ENCODE peak calls at places on chromosomes 1 and 21, in seven cellular contexts. L, K, U, B, Z, F and D are unnamed samples.

GRCh38 chr1:76705560-76705959 is 161.7 kb upstream of the ST6GALNAC5 start:
- ATAC-seq in L (no peak), K (no peak), U (no peak), B (no peak), Z (no peak), F (no peak), D (no peak)

GRCh38 chr1:5597991-5598823 is 394.0 kb downstream of the NPHP4 start:
- ATAC-seq in L (no peak), K (peak), U (peak), B (no peak), Z (no peak), F (no peak), D (no peak)

GRCh38 chr1:155219592-155220031 is 11.1 kb downstream of the MTX1 start:
- ATAC-seq in L (peak), K (no peak), U (peak), B (peak), Z (peak), F (peak), D (peak)

GRCh38 chr1:26949266-26949925 is 10.9 kb downstream of the KDF1 start:
- ATAC-seq in L (no peak), K (peak), U (peak), B (no peak), Z (peak), F (no peak), D (no peak)

GRCh38 chr1:61238371-61238689 is 156.0 kb downstream of the NFIA start:
- ATAC-seq in L (no peak), K (no peak), U (peak), B (no peak), Z (no peak), F (no peak), D (no peak)

GRCh38 chr1:59204001-59204400 is 92.9 kb upstream of the FGGY start:
- ATAC-seq in L (no peak), K (peak), U (peak), B (no peak), Z (no peak), F (no peak), D (no peak)

GRCh38 chr1:96416690-96417444 is 304.7 kb upstream of the PTBP2 start:
- ATAC-seq in L (no peak), K (no peak), U (no peak), B (no peak), Z (peak), F (no peak), D (no peak)

GRCh38 chr1:3244539-3245315 is 175.7 kb downstream of the PRDM16 start:
- ATAC-seq in L (no peak), K (no peak), U (no peak), B (no peak), Z (no peak), F (no peak), D (no peak)

GRCh38 chr1:33878392-33878791 is 14.5 kb downstream of the HMGB4 start:
- ATAC-seq in L (no peak), K (no peak), U (no peak), B (no peak), Z (no peak), F (no peak), D (no peak)

GRCh38 chr1:58157281-58157680 is 389.2 kb downstream of the OMA1 start:
- ATAC-seq in L (no peak), K (no peak), U (no peak), B (no peak), Z (no peak), F (no peak), D (no peak)

GRCh38 chr1:44220755-44221154 is 7.5 kb downstream of the DMAP1 start:
- ATAC-seq in L (no peak), K (no peak), U (no peak), B (no peak), Z (no peak), F (no peak), D (no peak)

GRCh38 chr1:154575951-154576566 is 8.5 kb downstream of the CHRNB2 start:
- ATAC-seq in L (no peak), K (no peak), U (no peak), B (no peak), Z (no peak), F (no peak), D (no peak)

GRCh38 chr1:210293191-210293607 is 35.5 kb upstream of the HHAT start:
- ATAC-seq in L (no peak), K (peak), U (peak), B (no peak), Z (peak), F (no peak), D (no peak)

GRCh38 chr1:211632808-211633522 is 42.5 kb downstream of the NEK2 start:
- ATAC-seq in L (peak), K (peak), U (peak), B (no peak), Z (peak), F (no peak), D (peak)

GRCh38 chr1:236534164-236534651 is 10.4 kb downstream of the LGALS8 start:
- ATAC-seq in L (peak), K (no peak), U (no peak), B (peak), Z (peak), F (peak), D (peak)

GRCh38 chr1:8580566-8580965 is 236.9 kb downstream of the RERE start:
- ATAC-seq in L (no peak), K (peak), U (peak), B (no peak), Z (no peak), F (no peak), D (no peak)

GRCh38 chr1:164765993-164766720 is 207.2 kb downstream of the PBX1 start:
- ATAC-seq in L (no peak), K (no peak), U (no peak), B (no peak), Z (peak), F (no peak), D (no peak)

GRCh38 chr21:27582246-27582945 is 615.5 kb upstream of the ADAMTS5 start:
- ATAC-seq in L (no peak), K (no peak), U (no peak), B (no peak), Z (no peak), F (no peak), D (no peak)

GRCh38 chr1:48777219-48777895 is 666 bp upstream of the BEND5 start:
- ATAC-seq in L (no peak), K (peak), U (peak), B (no peak), Z (peak), F (no peak), D (no peak)

GRCh38 chr1:180116964-180117763 is 37.5 kb upstream of the QSOX1 start:
- ATAC-seq in L (no peak), K (peak), U (peak), B (no peak), Z (peak), F (no peak), D (no peak)

GRCh38 chr21:45158491-45159423 is 84.4 kb downstream of the ADARB1 start:
- ATAC-seq in L (no peak), K (no peak), U (no peak), B (no peak), Z (no peak), F (no peak), D (no peak)

GRCh38 chr1:19353596-19353995 is 41.5 kb downstream of the SLC66A1 start:
- ATAC-seq in L (no peak), K (no peak), U (no peak), B (no peak), Z (no peak), F (no peak), D (no peak)

GRCh38 chr1:42146127-42146915 is 6.9 kb upstream of the GUCA2B start:
- ATAC-seq in L (no peak), K (no peak), U (no peak), B (no peak), Z (no peak), F (no peak), D (no peak)

GRCh38 chr1:11944358-11944981 is 10.0 kb downstream of the PLOD1 start:
- ATAC-seq in L (no peak), K (peak), U (peak), B (no peak), Z (peak), F (no peak), D (no peak)

GRCh38 chr1:43958351-43959255 is 11.2 kb upstream of the DPH2 start:
- ATAC-seq in L (no peak), K (no peak), U (peak), B (no peak), Z (no peak), F (no peak), D (no peak)

GRCh38 chr1:154729598-154729997 is 121.6 kb upstream of the ADAR start:
- ATAC-seq in L (no peak), K (no peak), U (no peak), B (no peak), Z (no peak), F (no peak), D (peak)

GRCh38 chr1:207054476-207054875 is 1.4 kb downstream of the PFKFB2 start:
- ATAC-seq in L (no peak), K (no peak), U (no peak), B (no peak), Z (no peak), F (no peak), D (no peak)

GRCh38 chr1:244735404-244735803 is 82.5 kb downstream of the DESI2 start:
- ATAC-seq in L (no peak), K (no peak), U (no peak), B (no peak), Z (no peak), F (no peak), D (no peak)

GRCh38 chr1:39955547-39956539 is 898 bp downstream of the MFSD2A start:
- ATAC-seq in L (peak), K (no peak), U (peak), B (peak), Z (peak), F (peak), D (peak)

GRCh38 chr1:162997499-162998285 is 71.5 kb upstream of the RGS4 start:
- ATAC-seq in L (no peak), K (no peak), U (no peak), B (no peak), Z (peak), F (no peak), D (no peak)